ENCODE peak calls at places on chromosomes 16 and 17, in seven cellular contexts. P is cardiac fibroblast, B is neural progenitor cell, O is fibroblast of lung, R is NB4, T is RWPE2, V is body of pancreas. A is an unnamed sample.

GRCh38 chr17:63694229-63694973 is 5.5 kb downstream of the LIMD2 start:
- DNase-seq in P (no peak), B (peak), O (no peak), R (peak), T (no peak), V (no peak), A (no peak)

GRCh38 chr16:67953641-67954375 is 9.9 kb upstream of the LCAT start:
- DNase-seq in P (no peak), B (no peak), O (no peak), R (no peak), T (peak), V (no peak), A (no peak)

GRCh38 chr17:17467720-17468119 is 9.1 kb upstream of the MED9 start:
- DNase-seq in P (peak), B (no peak), O (no peak), R (peak), T (no peak), V (peak), A (no peak)

GRCh38 chr17:48961516-48962233 is 6.7 kb downstream of the GIP start:
- DNase-seq in P (peak), B (peak), O (peak), R (peak), T (peak), V (no peak), A (no peak)

GRCh38 chr16:56321571-56321970 is 103.8 kb downstream of the AMFR start:
- DNase-seq in P (no peak), B (no peak), O (no peak), R (no peak), T (no peak), V (no peak), A (no peak)

GRCh38 chr17:35812456-35812855 is 3.2 kb downstream of the TAF15 start:
- DNase-seq in P (no peak), B (no peak), O (no peak), R (no peak), T (no peak), V (no peak), A (no peak)

GRCh38 chr17:15250459-15250858 is 14.7 kb downstream of the PMP22 start:
- DNase-seq in P (no peak), B (no peak), O (no peak), R (no peak), T (no peak), V (no peak), A (no peak)

GRCh38 chr17:880871-881269 is 98.7 kb downstream of the NXN start:
- DNase-seq in P (no peak), B (no peak), O (no peak), R (no peak), T (no peak), V (no peak), A (no peak)

GRCh38 chr16:81632392-81633146 is 146.5 kb upstream of the PLCG2 start:
- DNase-seq in P (peak), B (no peak), O (peak), R (peak), T (no peak), V (no peak), A (no peak)

GRCh38 chr17:53142890-53143289 is 679.8 kb upstream of the KIF2B start:
- DNase-seq in P (no peak), B (peak), O (peak), R (peak), T (no peak), V (no peak), A (no peak)

GRCh38 chr16:78249056-78249455 is 149.6 kb downstream of the WWOX start:
- DNase-seq in P (no peak), B (peak), O (no peak), R (no peak), T (no peak), V (peak), A (no peak)

GRCh38 chr17:82859431-82860403 is 19.9 kb upstream of the ZNF750 start:
- DNase-seq in P (peak), B (peak), O (no peak), R (peak), T (peak), V (no peak), A (no peak)

GRCh38 chr17:4548721-4549531 is 6.3 kb downstream of the MYBBP1A start:
- DNase-seq in P (no peak), B (no peak), O (no peak), R (no peak), T (no peak), V (no peak), A (no peak)

GRCh38 chr16:53492499-53492898 is 10.5 kb downstream of the AKTIP start:
- DNase-seq in P (no peak), B (no peak), O (no peak), R (no peak), T (no peak), V (no peak), A (no peak)

GRCh38 chr16:25007284-25007984 is 7.7 kb downstream of the ARHGAP17 start:
- DNase-seq in P (peak), B (no peak), O (peak), R (no peak), T (no peak), V (no peak), A (no peak)

GRCh38 chr16:86823895-86824671 is 245.7 kb downstream of the FOXL1 start:
- DNase-seq in P (peak), B (no peak), O (peak), R (peak), T (no peak), V (no peak), A (no peak)

GRCh38 chr17:43556292-43556691 is 10.2 kb upstream of the ETV4 start:
- DNase-seq in P (peak), B (no peak), O (peak), R (peak), T (no peak), V (no peak), A (no peak)

GRCh38 chr16:25988089-25988488 is 296.3 kb downstream of the HS3ST4 start:
- DNase-seq in P (no peak), B (no peak), O (no peak), R (no peak), T (no peak), V (no peak), A (no peak)

GRCh38 chr17:65085397-65085796 is 28.9 kb upstream of the GNA13 start:
- DNase-seq in P (no peak), B (no peak), O (no peak), R (peak), T (peak), V (no peak), A (no peak)
- TF ChIP-seq CTCF in P (no peak), B (no peak), O (no peak), R (no peak), T (no peak), V (no peak), A (no peak)

DNA sequence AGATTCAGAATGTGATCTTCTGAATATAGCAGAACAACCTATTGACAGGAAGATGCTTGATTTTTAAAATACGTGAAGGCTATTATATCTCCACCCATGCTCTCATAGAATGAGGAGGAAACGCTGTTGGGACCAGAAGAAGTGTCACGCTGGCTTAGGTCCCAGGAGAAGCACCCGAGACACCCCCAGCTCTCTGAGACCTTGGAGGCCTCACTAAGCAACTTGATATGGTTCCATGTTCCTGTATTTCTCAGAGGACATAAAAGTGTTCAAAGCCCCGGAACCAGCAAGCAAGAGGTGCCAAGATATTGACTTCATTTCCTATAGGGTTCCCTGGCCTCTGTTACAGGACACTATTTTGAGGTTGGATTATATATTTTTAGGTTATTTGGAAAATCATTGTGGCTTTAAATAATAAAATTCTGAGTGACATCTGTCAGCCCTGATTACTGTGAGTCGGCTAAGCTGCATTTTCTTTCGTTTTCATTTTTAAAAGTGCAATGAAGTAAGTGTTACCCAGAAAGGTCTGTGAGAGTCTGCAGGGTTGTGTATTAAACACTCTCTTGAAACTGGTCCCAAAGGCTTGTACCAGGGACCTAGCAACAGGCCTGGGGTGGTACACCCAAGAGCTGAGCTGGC is 400.0 kb downstream of the SOX9 start:
- DNase-seq in P (no peak), B (no peak), O (no peak), R (no peak), T (no peak), V (no peak), A (no peak)
- H3K4me3 ChIP-seq in P (no peak), B (no peak), O (no peak), R (no peak), T (no peak), V (no peak), A (no peak)

GRCh38 chr16:11612110-11612981 is 25.6 kb upstream of the LITAF start:
- DNase-seq in P (no peak), B (no peak), O (no peak), R (peak), T (no peak), V (peak), A (no peak)
- TF ChIP-seq CTCF in P (no peak), B (no peak), O (no peak), R (no peak), T (no peak), V (no peak), A (no peak)

GRCh38 chr17:55635253-55635766 is 87.4 kb downstream of the TMEM100 start:
- DNase-seq in P (peak), B (no peak), O (peak), R (no peak), T (no peak), V (no peak), A (no peak)
- H3K4me3 ChIP-seq in P (peak), B (no peak), O (peak), R (no peak), T (no peak), V (no peak), A (peak)

GRCh38 chr17:41322903-41323895 is 7.7 kb upstream of the KRTAP17-1 start:
- DNase-seq in P (no peak), B (no peak), O (no peak), R (no peak), T (no peak), V (no peak), A (no peak)

GRCh38 chr17:41325126-41325525 is 9.6 kb upstream of the KRTAP17-1 start:
- DNase-seq in P (no peak), B (no peak), O (no peak), R (no peak), T (no peak), V (no peak), A (no peak)

GRCh38 chr17:41324180-41325075 is 8.9 kb upstream of the KRTAP17-1 start:
- DNase-seq in P (peak), B (peak), O (no peak), R (no peak), T (no peak), V (no peak), A (no peak)

GRCh38 chr17:41325611-41326010 is 10.1 kb upstream of the KRTAP17-1 start:
- DNase-seq in P (no peak), B (no peak), O (no peak), R (no peak), T (no peak), V (no peak), A (no peak)

DNA sequence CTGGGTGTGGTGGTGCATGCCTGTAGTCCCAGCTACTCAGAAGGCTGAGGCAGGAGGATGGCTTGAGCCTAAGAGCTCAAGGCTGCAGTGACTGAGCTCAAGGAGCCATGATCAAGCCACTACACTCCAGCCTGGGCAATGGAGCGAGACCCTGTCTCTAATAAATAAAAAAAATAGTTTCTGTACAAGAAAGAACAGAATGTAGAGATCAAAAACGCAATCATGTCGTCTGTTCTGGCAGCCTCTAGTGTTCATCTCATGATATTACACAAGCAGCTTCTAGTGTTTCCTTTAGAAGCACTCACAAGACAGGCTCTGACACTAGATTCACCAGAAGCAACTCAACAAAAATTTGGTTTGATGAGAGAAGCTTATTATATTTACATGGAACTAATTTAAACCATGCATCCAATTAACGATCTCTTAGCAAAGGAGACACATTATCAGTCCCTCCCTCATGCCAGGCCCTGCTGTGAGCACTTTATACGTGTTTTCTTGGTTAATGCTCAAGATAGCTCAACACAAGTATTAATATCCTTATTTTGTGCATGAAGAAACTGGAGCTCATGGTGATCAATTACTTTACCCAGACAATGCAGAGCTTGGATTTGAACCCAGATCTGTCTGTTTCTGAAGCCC is 6.9 kb upstream of the KRTAP17-1 start:
- DNase-seq in P (peak), B (peak), O (peak), R (peak), T (no peak), V (no peak), A (no peak)
- TF ChIP-seq CTCF in P (peak), B (peak), O (peak), R (peak), T (peak), V (no peak), A (no peak)

DNA sequence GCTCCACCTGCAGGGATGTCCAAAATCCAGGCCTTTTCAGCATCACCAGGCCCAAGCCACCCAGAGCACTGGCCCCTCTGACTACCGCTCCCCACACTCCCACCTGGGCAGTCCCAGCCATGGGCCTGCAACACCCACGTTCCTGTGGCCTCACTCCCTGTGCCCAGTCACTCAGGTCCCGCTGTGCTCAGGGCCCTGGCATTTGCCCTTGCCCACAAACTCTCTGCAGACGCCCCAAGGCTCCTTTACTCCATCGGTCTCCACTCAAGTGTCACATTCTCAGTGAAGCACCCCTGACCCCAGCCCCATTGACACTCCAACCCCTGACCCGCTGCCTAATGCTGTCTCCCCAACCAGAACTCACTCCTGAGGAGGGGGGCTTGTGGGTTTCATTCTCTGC is 23.6 kb downstream of the MPG start:
- DNase-seq in P (no peak), B (no peak), O (no peak), R (no peak), T (no peak), V (no peak), A (no peak)
- H3K4me3 ChIP-seq in P (no peak), B (no peak), O (no peak), R (no peak), T (no peak), V (no peak), A (no peak)

DNA sequence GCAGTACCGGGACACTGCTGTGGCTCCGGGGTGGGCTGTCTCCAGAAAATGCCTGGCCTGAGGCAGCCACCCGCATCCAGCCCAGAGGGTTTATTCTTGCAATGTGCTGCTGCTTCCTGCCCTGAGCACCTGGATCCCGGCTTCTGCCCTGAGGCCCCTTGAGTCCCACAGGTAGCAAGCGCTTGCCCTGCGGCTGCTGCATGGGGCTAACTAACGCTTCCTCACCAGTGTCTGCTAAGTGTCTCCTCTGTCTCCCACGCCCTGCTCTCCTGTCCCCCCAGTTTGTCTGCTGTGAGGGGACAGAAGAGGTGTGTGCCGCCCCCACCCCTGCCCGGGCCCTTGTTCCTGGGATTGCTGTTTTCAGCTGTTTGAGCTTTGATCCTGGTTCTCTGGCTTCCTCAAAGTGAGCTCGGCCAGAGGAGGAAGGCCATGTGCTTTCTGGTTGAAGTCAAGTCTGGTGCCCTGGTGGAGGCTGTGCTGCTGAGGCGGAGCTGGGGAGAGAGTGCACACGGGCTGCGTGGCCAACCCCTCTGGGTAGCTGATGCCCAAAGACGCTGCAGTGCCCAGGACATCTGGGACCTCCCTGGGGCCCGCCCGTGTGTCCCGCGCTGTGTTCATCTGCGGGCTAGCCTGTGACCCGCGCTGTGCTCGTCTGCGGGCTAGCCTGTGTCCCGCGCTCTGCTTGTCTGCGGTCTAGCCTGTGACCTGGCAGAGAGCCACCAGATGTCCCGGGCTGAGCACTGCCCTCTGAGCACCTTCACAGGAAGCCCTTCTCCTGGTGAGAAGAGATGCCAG is 12.9 kb downstream of the STH start:
- DNase-seq in P (no peak), B (no peak), O (no peak), R (no peak), T (no peak), V (no peak), A (no peak)
- TF ChIP-seq CTCF in P (no peak), B (no peak), O (no peak), R (no peak), T (no peak), V (no peak), A (no peak)

GRCh38 chr17:55264273-55264639 is 504 bp upstream of the HLF start:
- DNase-seq in P (no peak), B (peak), O (no peak), R (no peak), T (no peak), V (no peak), A (peak)
- H3K4me3 ChIP-seq in P (no peak), B (peak), O (peak), R (no peak), T (no peak), V (no peak), A (peak)

GRCh38 chr16:48526958-48527331 is 83.0 kb downstream of the N4BP1 start:
- DNase-seq in P (no peak), B (no peak), O (no peak), R (no peak), T (no peak), V (no peak), A (no peak)

GRCh38 chr16:48523415-48524204 is 86.4 kb downstream of the N4BP1 start:
- DNase-seq in P (no peak), B (no peak), O (no peak), R (no peak), T (no peak), V (no peak), A (no peak)

GRCh38 chr16:48525201-48526057 is 84.6 kb downstream of the N4BP1 start:
- DNase-seq in P (no peak), B (no peak), O (no peak), R (no peak), T (no peak), V (no peak), A (no peak)

GRCh38 chr16:48524348-48525200 is 85.4 kb downstream of the N4BP1 start:
- DNase-seq in P (no peak), B (no peak), O (no peak), R (peak), T (no peak), V (no peak), A (no peak)

GRCh38 chr16:48526058-48526957 is 83.7 kb downstream of the N4BP1 start:
- DNase-seq in P (peak), B (peak), O (no peak), R (no peak), T (no peak), V (peak), A (no peak)
- TF ChIP-seq CTCF in P (no peak), B (peak), O (no peak), R (no peak), T (peak), V (no peak), A (no peak)

GRCh38 chr17:61403846-61404701 is 4.4 kb downstream of the TBX2 start:
- DNase-seq in P (peak), B (peak), O (peak), R (no peak), T (no peak), V (no peak), A (peak)
- H3K4me3 ChIP-seq in P (peak), B (peak), O (peak), R (no peak), T (no peak), V (no peak), A (peak)